ENCODE peak calls at places on chromosomes 16 and 17, in eight cellular contexts. One of them, this sample, is unnamed.

GRCh38 chr16:48613061-48613957 is 3.3 kb upstream of the N4BP1 start:
- DNase-seq in activated CD8-positive, alpha-beta memory T cell treated with anti-CD3 and anti-CD28 coated beads, Interleukin-2, amount 50 U/mL, for 48 hours: no peak
- DNase-seq in left ventricle myocardium inferior: no peak
- DNase-seq in endothelial cell: peak
- DNase-seq in activated naive CD4-positive, alpha-beta T cell: peak
- DNase-seq in hippocampal formation: no peak
- DNase-seq in tibial nerve: no peak
- DNase-seq in AG09319: peak
- DNase-seq in this sample: no peak

GRCh38 chr17:39155654-39156053 is 4.2 kb upstream of the PLXDC1 start:
- DNase-seq in activated CD8-positive, alpha-beta memory T cell treated with anti-CD3 and anti-CD28 coated beads, Interleukin-2, amount 50 U/mL, for 48 hours: no peak
- DNase-seq in left ventricle myocardium inferior: no peak
- DNase-seq in endothelial cell: no peak
- DNase-seq in activated naive CD4-positive, alpha-beta T cell: no peak
- DNase-seq in hippocampal formation: no peak
- DNase-seq in tibial nerve: no peak
- DNase-seq in AG09319: no peak
- DNase-seq in this sample: no peak

GRCh38 chr17:69773081-69773480 is 301.9 kb upstream of the KCNJ16 start:
- DNase-seq in activated CD8-positive, alpha-beta memory T cell treated with anti-CD3 and anti-CD28 coated beads, Interleukin-2, amount 50 U/mL, for 48 hours: no peak
- DNase-seq in left ventricle myocardium inferior: no peak
- DNase-seq in endothelial cell: no peak
- DNase-seq in activated naive CD4-positive, alpha-beta T cell: no peak
- DNase-seq in hippocampal formation: no peak
- DNase-seq in tibial nerve: no peak
- DNase-seq in AG09319: no peak
- DNase-seq in this sample: no peak

GRCh38 chr16:53358884-53359283 is 75.4 kb upstream of the RBL2 start:
- DNase-seq in activated CD8-positive, alpha-beta memory T cell treated with anti-CD3 and anti-CD28 coated beads, Interleukin-2, amount 50 U/mL, for 48 hours: no peak
- DNase-seq in left ventricle myocardium inferior: no peak
- DNase-seq in endothelial cell: no peak
- DNase-seq in activated naive CD4-positive, alpha-beta T cell: no peak
- DNase-seq in hippocampal formation: no peak
- DNase-seq in tibial nerve: no peak
- DNase-seq in AG09319: no peak
- DNase-seq in this sample: no peak

GRCh38 chr16:59459811-59460210 is 725.7 kb upstream of the GOT2 start:
- DNase-seq in activated CD8-positive, alpha-beta memory T cell treated with anti-CD3 and anti-CD28 coated beads, Interleukin-2, amount 50 U/mL, for 48 hours: no peak
- DNase-seq in left ventricle myocardium inferior: no peak
- DNase-seq in endothelial cell: no peak
- DNase-seq in activated naive CD4-positive, alpha-beta T cell: no peak
- DNase-seq in hippocampal formation: no peak
- DNase-seq in tibial nerve: no peak
- DNase-seq in AG09319: no peak
- DNase-seq in this sample: no peak

GRCh38 chr16:46918905-46919792 is 35.0 kb downstream of the GPT2 start:
- DNase-seq in activated CD8-positive, alpha-beta memory T cell treated with anti-CD3 and anti-CD28 coated beads, Interleukin-2, amount 50 U/mL, for 48 hours: no peak
- DNase-seq in left ventricle myocardium inferior: no peak
- DNase-seq in endothelial cell: no peak
- DNase-seq in activated naive CD4-positive, alpha-beta T cell: no peak
- DNase-seq in hippocampal formation: peak
- DNase-seq in tibial nerve: no peak
- DNase-seq in AG09319: no peak
- DNase-seq in this sample: no peak

GRCh38 chr17:5331506-5331905 is 49.4 kb downstream of the RABEP1 start:
- DNase-seq in activated CD8-positive, alpha-beta memory T cell treated with anti-CD3 and anti-CD28 coated beads, Interleukin-2, amount 50 U/mL, for 48 hours: no peak
- DNase-seq in left ventricle myocardium inferior: no peak
- DNase-seq in endothelial cell: no peak
- DNase-seq in activated naive CD4-positive, alpha-beta T cell: no peak
- DNase-seq in hippocampal formation: no peak
- DNase-seq in tibial nerve: no peak
- DNase-seq in AG09319: no peak
- DNase-seq in this sample: no peak

GRCh38 chr17:77498056-77498785 is 357.5 kb downstream of the SEC14L1 start:
- DNase-seq in activated CD8-positive, alpha-beta memory T cell treated with anti-CD3 and anti-CD28 coated beads, Interleukin-2, amount 50 U/mL, for 48 hours: peak
- DNase-seq in left ventricle myocardium inferior: no peak
- DNase-seq in endothelial cell: no peak
- DNase-seq in activated naive CD4-positive, alpha-beta T cell: no peak
- DNase-seq in hippocampal formation: no peak
- DNase-seq in tibial nerve: peak
- DNase-seq in AG09319: no peak
- DNase-seq in this sample: no peak

GRCh38 chr16:23469814-23470213 is 16.8 kb upstream of the COG7 start:
- DNase-seq in activated CD8-positive, alpha-beta memory T cell treated with anti-CD3 and anti-CD28 coated beads, Interleukin-2, amount 50 U/mL, for 48 hours: no peak
- DNase-seq in left ventricle myocardium inferior: no peak
- DNase-seq in endothelial cell: no peak
- DNase-seq in activated naive CD4-positive, alpha-beta T cell: no peak
- DNase-seq in hippocampal formation: no peak
- DNase-seq in tibial nerve: no peak
- DNase-seq in AG09319: no peak
- DNase-seq in this sample: no peak

GRCh38 chr16:2001035-2001434 is 8.6 kb downstream of the ZNF598 start:
- DNase-seq in activated CD8-positive, alpha-beta memory T cell treated with anti-CD3 and anti-CD28 coated beads, Interleukin-2, amount 50 U/mL, for 48 hours: no peak
- DNase-seq in left ventricle myocardium inferior: no peak
- DNase-seq in endothelial cell: no peak
- DNase-seq in activated naive CD4-positive, alpha-beta T cell: no peak
- DNase-seq in hippocampal formation: no peak
- DNase-seq in tibial nerve: no peak
- DNase-seq in AG09319: no peak
- DNase-seq in this sample: no peak

GRCh38 chr17:45824901-45825492 is 19.7 kb upstream of the SPPL2C start:
- DNase-seq in activated CD8-positive, alpha-beta memory T cell treated with anti-CD3 and anti-CD28 coated beads, Interleukin-2, amount 50 U/mL, for 48 hours: no peak
- DNase-seq in left ventricle myocardium inferior: no peak
- DNase-seq in endothelial cell: no peak
- DNase-seq in activated naive CD4-positive, alpha-beta T cell: no peak
- DNase-seq in hippocampal formation: no peak
- DNase-seq in tibial nerve: no peak
- DNase-seq in AG09319: no peak
- DNase-seq in this sample: no peak

GRCh38 chr17:7438050-7438614 is 1.2 kb upstream of the FGF11 start:
- DNase-seq in activated CD8-positive, alpha-beta memory T cell treated with anti-CD3 and anti-CD28 coated beads, Interleukin-2, amount 50 U/mL, for 48 hours: peak
- DNase-seq in left ventricle myocardium inferior: peak
- DNase-seq in endothelial cell: peak
- DNase-seq in activated naive CD4-positive, alpha-beta T cell: peak
- DNase-seq in hippocampal formation: peak
- DNase-seq in tibial nerve: no peak
- DNase-seq in AG09319: no peak
- DNase-seq in this sample: peak

GRCh38 chr17:13337864-13338371 is 263.8 kb downstream of the HS3ST3A1 start:
- DNase-seq in activated CD8-positive, alpha-beta memory T cell treated with anti-CD3 and anti-CD28 coated beads, Interleukin-2, amount 50 U/mL, for 48 hours: no peak
- DNase-seq in left ventricle myocardium inferior: no peak
- DNase-seq in endothelial cell: peak
- DNase-seq in activated naive CD4-positive, alpha-beta T cell: no peak
- DNase-seq in hippocampal formation: peak
- DNase-seq in tibial nerve: no peak
- DNase-seq in AG09319: no peak
- DNase-seq in this sample: peak

GRCh38 chr16:22126037-22126558 is 33.8 kb downstream of the VWA3A start:
- DNase-seq in activated CD8-positive, alpha-beta memory T cell treated with anti-CD3 and anti-CD28 coated beads, Interleukin-2, amount 50 U/mL, for 48 hours: no peak
- DNase-seq in left ventricle myocardium inferior: no peak
- DNase-seq in endothelial cell: no peak
- DNase-seq in activated naive CD4-positive, alpha-beta T cell: no peak
- DNase-seq in hippocampal formation: no peak
- DNase-seq in tibial nerve: no peak
- DNase-seq in AG09319: no peak
- DNase-seq in this sample: no peak

GRCh38 chr16:67942200-67942509 is 1.8 kb downstream of the LCAT start:
- DNase-seq in activated CD8-positive, alpha-beta memory T cell treated with anti-CD3 and anti-CD28 coated beads, Interleukin-2, amount 50 U/mL, for 48 hours: no peak
- DNase-seq in left ventricle myocardium inferior: no peak
- DNase-seq in endothelial cell: peak
- DNase-seq in activated naive CD4-positive, alpha-beta T cell: no peak
- DNase-seq in hippocampal formation: no peak
- DNase-seq in tibial nerve: no peak
- DNase-seq in AG09319: no peak
- DNase-seq in this sample: no peak

This sample was measured in globus pallidus.